ENCODE peak calls at places on chromosomes 6 and 20, in four cellular contexts. Q is HCT116, F is HepG2, H is K562. G is an unnamed sample.

GRCh38 chr6:34633785-34634184 is 62.8 kb downstream of the ILRUN start:
- DNase-seq in Q (no peak), F (no peak), H (no peak), G (no peak)

GRCh38 chr6:163419413-163420314 is 5.1 kb downstream of the QKI start:
- DNase-seq in Q (no peak), F (no peak), H (no peak), G (no peak)

GRCh38 chr6:170128811-170129681 is 161.8 kb downstream of the DLL1 start:
- DNase-seq in Q (no peak), F (no peak), H (no peak), G (no peak)

GRCh38 chr6:35417979-35418661 is 34.0 kb upstream of the FANCE start:
- DNase-seq in Q (no peak), F (no peak), H (no peak), G (no peak)

GRCh38 chr6:117404548-117404947 is 21.2 kb downstream of the ROS1 start:
- DNase-seq in Q (no peak), F (no peak), H (no peak), G (no peak)

GRCh38 chr20:60046436-60046835 is 88.2 kb downstream of the CDH26 start:
- DNase-seq in Q (no peak), F (no peak), H (no peak), G (no peak)

GRCh38 chr6:28142446-28142845 is 763 bp downstream of the ZKSCAN8 start:
- DNase-seq in Q (no peak), F (no peak), H (no peak), G (no peak)

GRCh38 chr20:56631990-56632327 is 2.9 kb downstream of the TFAP2C start:
- DNase-seq in Q (no peak), F (no peak), H (no peak), G (no peak)

GRCh38 chr6:121498481-121499276 is 63.2 kb downstream of the GJA1 start:
- DNase-seq in Q (no peak), F (no peak), H (no peak), G (no peak)

GRCh38 chr6:119179842-119180241 is 101.4 kb upstream of the FAM184A start:
- DNase-seq in Q (no peak), F (no peak), H (no peak), G (no peak)

GRCh38 chr6:100230976-100231316 is 233.8 kb downstream of the SIM1 start:
- DNase-seq in Q (no peak), F (no peak), H (no peak), G (no peak)

GRCh38 chr6:93418113-93418447 is 1.3 kb downstream of the EPHA7 start:
- DNase-seq in Q (no peak), F (no peak), H (no peak), G (no peak)

GRCh38 chr6:147560670-147561069 is 52.2 kb downstream of the SAMD5 start:
- DNase-seq in Q (no peak), F (no peak), H (no peak), G (no peak)

GRCh38 chr6:106745824-106746610 is 116.6 kb downstream of the QRSL1 start:
- DNase-seq in Q (no peak), F (peak; percentile 35), H (no peak), G (no peak)

GRCh38 chr6:90397929-90398674 is 101.5 kb upstream of the BACH2 start:
- DNase-seq in Q (no peak), F (no peak), H (no peak), G (no peak)

GRCh38 chr20:63448050-63448449 is 24.4 kb downstream of the KCNQ2 start:
- DNase-seq in Q (no peak), F (no peak), H (no peak), G (no peak)

GRCh38 chr6:89999154-89999553 is 104.9 kb downstream of the GJA10 start:
- DNase-seq in Q (peak; percentile 54), F (no peak), H (peak; percentile 19), G (no peak)

GRCh38 chr6:159042003-159042823 is 2.6 kb downstream of the TAGAP start:
- DNase-seq in Q (peak; percentile 68), F (peak; percentile 70), H (peak; percentile 83), G (peak; percentile 54)

GRCh38 chr6:118867181-118867580 is 26.8 kb upstream of the ASF1A start:
- DNase-seq in Q (no peak), F (no peak), H (no peak), G (peak; percentile 38)

GRCh38 chr6:116568851-116569755 is 2.2 kb upstream of the RWDD1 start:
- DNase-seq in Q (no peak), F (no peak), H (no peak), G (no peak)

GRCh38 chr6:15464211-15464725 is 198.6 kb downstream of the DTNBP1 start:
- DNase-seq in Q (peak; percentile 24), F (peak; percentile 28), H (peak; percentile 82), G (peak; percentile 25)

GRCh38 chr20:63911171-63911570 is 16.2 kb downstream of the DNAJC5 start:
- DNase-seq in Q (peak; percentile 12), F (no peak), H (no peak), G (no peak)

GRCh38 chr6:99424022-99424421 is 1.1 kb downstream of the PNISR start:
- DNase-seq in Q (no peak), F (no peak), H (no peak), G (no peak)

GRCh38 chr6:7110092-7110792 is 2.5 kb downstream of the RREB1 start:
- DNase-seq in Q (no peak), F (no peak), H (no peak), G (no peak)

GRCh38 chr6:85887467-85887866 is 244.8 kb upstream of the SYNCRIP start:
- DNase-seq in Q (no peak), F (no peak), H (no peak), G (no peak)

GRCh38 chr6:44166116-44166515 is 7.5 kb downstream of the CAPN11 start:
- DNase-seq in Q (no peak), F (no peak), H (no peak), G (no peak)

GRCh38 chr6:84432616-84433015 is 205.2 kb upstream of the CEP162 start:
- DNase-seq in Q (no peak), F (no peak), H (no peak), G (no peak)

GRCh38 chr20:52047811-52048302 is 143.7 kb downstream of the ZFP64 start:
- DNase-seq in Q (no peak), F (no peak), H (no peak), G (no peak)

GRCh38 chr6:15400572-15401004 is 154.7 kb downstream of the JARID2 start:
- DNase-seq in Q (no peak), F (no peak), H (peak; percentile 68), G (no peak)

GRCh38 chr6:44676826-44677433 is 289.4 kb downstream of the CDC5L start:
- DNase-seq in Q (no peak), F (no peak), H (no peak), G (no peak)

DNA sequence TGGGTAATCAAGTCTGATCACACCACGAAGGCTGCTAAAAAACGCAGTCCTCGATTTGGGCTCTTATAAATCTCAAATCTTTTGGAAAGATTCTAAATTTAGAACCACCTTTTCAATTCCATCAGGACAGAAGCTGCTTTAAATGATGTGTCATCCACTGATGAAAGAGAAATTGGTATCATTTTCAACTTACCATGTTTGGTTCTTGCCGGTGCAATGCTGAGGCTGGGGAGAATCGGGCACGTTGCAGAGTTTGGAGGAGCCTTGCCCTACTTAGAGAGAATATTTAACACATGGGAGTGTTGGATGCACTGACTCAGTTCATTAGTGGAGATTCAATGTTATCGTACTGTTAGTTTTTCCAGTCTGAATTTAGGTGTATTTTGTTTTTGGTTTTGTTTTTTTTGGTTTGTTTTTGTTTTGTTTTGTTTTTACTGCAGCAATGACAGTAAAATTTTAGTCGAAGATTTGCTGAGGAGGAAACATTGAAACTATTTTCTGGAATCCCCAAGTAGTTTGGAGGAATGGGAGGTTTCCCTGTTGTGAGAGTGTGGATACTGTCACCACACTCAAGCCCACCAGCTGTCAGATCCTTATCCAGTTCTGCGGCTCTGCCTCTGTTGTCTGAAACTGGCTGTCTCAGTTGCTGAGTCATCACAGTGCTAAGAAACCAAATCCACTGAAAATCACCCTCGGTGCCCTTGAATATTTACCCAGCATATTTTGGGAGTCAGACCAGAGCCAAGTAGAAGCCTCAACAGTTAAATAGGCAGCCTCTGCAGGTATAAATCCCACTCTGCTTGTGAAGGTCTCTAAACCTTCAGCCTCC is 497.0 kb downstream of the BTBD3 start:
- DNase-seq in Q (no peak), F (no peak), H (no peak), G (no peak)
- H3K4me3 ChIP-seq in Q (no peak overlapping the region), F (no peak overlapping the region), H (no peak overlapping the region), G (no peak overlapping the region)

GRCh38 chr6:80314531-80314930 is 208.1 kb downstream of the BCKDHB start:
- DNase-seq in Q (no peak), F (no peak), H (no peak), G (no peak)

GRCh38 chr6:80321011-80321410 is 214.5 kb downstream of the BCKDHB start:
- DNase-seq in Q (no peak), F (no peak), H (no peak), G (no peak)

GRCh38 chr6:80316655-80317332 is 210.3 kb downstream of the BCKDHB start:
- DNase-seq in Q (no peak), F (no peak), H (no peak), G (no peak)

GRCh38 chr6:80319286-80319685 is 212.8 kb downstream of the BCKDHB start:
- DNase-seq in Q (no peak), F (no peak), H (no peak), G (no peak)
- TF ChIP-seq SIN3A in Q (no peak), F (no peak), H (no peak), G (no peak)

DNA sequence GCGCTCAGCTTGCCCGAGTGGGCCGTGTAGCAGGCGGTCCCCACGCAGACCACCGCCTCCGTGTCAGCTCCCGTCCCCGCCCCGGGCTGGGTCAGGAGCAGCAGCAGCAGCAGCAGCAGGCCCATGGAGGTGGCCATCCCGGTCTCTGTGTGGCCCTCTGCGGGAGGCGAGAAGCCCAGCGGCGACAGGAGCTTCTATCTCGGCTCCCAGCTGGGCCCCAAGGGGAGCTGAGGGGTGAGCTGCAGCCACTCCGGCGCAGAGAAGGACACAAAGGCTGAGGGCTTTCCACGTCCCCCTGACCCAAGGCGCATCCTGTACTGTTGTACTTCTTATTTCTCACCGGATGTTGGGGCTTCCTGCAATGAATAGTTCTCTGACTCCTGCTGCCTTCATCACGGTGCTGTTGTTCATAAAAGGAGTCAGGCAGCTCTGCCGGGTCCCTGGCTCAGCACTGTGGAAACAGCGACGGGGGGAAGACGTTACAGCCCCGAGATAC is at the start of gene CD93:
- DNase-seq in Q (no peak), F (no peak), H (no peak), G (no peak)
- TF ChIP-seq TCF7L2 in Q (no peak), F (no peak), H (no peak), G (no peak)

DNA sequence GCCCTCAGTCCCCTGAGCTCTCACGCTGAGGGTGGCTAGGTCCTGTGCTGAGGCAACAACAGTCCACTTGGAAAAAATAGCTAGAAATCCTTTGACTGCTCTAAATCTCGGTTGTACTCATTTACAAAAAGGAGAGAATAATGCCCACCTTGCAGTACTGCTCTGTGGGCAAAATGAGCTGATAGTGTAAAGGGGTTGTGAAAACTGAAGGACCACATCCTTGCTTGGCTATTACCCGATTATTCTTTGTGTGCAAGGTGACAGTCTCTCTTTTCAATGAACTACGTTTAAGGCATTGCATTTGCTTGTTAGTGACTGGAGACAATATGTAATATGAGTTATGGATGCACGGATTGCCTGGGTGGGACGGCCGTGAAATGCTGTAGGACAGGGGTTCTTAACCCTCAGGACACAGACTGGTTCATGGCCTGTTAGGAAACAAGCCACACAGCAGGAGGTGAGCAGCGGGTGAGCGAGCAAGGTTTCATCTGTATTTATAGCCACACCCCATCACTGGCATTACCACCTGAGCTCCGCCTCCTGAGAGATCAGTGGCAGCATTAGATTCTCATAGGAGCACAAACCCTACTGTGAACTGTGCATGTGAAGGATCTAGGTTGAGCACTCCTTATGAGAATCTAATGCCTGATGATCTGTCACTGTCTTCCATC is 14.6 kb downstream of the SAMD3 start:
- DNase-seq in Q (no peak), F (no peak), H (no peak), G (no peak)
- H3K4me3 ChIP-seq in Q (no peak overlapping the region), F (no peak overlapping the region), H (no peak overlapping the region), G (no peak overlapping the region)

GRCh38 chr6:109961666-109962065 is 16.4 kb upstream of the GPR6 start:
- DNase-seq in Q (peak; percentile 76), F (no peak), H (no peak), G (no peak)
- TF ChIP-seq SIN3A in Q (peak; percentile 34), F (no peak), H (no peak), G (no peak)

GRCh38 chr6:135475292-135475886 is 22.2 kb downstream of the AHI1 start:
- DNase-seq in Q (no peak), F (no peak), H (no peak), G (no peak)
- TF ChIP-seq TCF7L2 in Q (no peak), F (no peak), H (no peak), G (no peak)

G was measured in Panc1.